ENCODE peak calls at places on chromosome X, in six cellular contexts. One of them, this sample, is unnamed.

GRCh38 chrX:136310411-136310810 is 9.6 kb downstream of the ADGRG4 start:
- DNase-seq in neural progenitor cell: no peak
- DNase-seq in CD8-positive, alpha-beta memory T cell: no peak
- DNase-seq in tibial artery: no peak
- DNase-seq in GM23248: peak
- DNase-seq in fibroblast of the aortic adventitia: peak
- DNase-seq in this sample: no peak

GRCh38 chrX:53356186-53356585 is 66.3 kb downstream of the SMC1A start:
- DNase-seq in CD8-positive, alpha-beta memory T cell: no peak
- DNase-seq in tibial artery: no peak
- DNase-seq in fibroblast of the aortic adventitia: no peak
- DNase-seq in GM23248: peak
- DNase-seq in neural progenitor cell: peak
- DNase-seq in this sample: peak

GRCh38 chrX:69285401-69285871 is 120.2 kb upstream of the PJA1 start:
- DNase-seq in neural progenitor cell: peak
- DNase-seq in CD8-positive, alpha-beta memory T cell: no peak
- DNase-seq in tibial artery: no peak
- DNase-seq in fibroblast of the aortic adventitia: peak
- DNase-seq in GM23248: peak
- DNase-seq in this sample: no peak

GRCh38 chrX:42748067-42748850 is 29.7 kb downstream of the PPP1R2C start:
- DNase-seq in CD8-positive, alpha-beta memory T cell: no peak
- DNase-seq in tibial artery: no peak
- DNase-seq in neural progenitor cell: no peak
- DNase-seq in GM23248: no peak
- DNase-seq in fibroblast of the aortic adventitia: peak
- DNase-seq in this sample: no peak

GRCh38 chrX:140432328-140433025 is 72.4 kb downstream of the SOX3 start:
- DNase-seq in GM23248: peak
- DNase-seq in neural progenitor cell: no peak
- DNase-seq in CD8-positive, alpha-beta memory T cell: no peak
- DNase-seq in tibial artery: peak
- DNase-seq in fibroblast of the aortic adventitia: peak
- DNase-seq in this sample: no peak

GRCh38 chrX:120310861-120311631 is at the start of gene TMEM255A:
- DNase-seq in CD8-positive, alpha-beta memory T cell: no peak
- DNase-seq in neural progenitor cell: peak
- DNase-seq in fibroblast of the aortic adventitia: no peak
- DNase-seq in tibial artery: no peak
- DNase-seq in GM23248: peak
- DNase-seq in this sample: peak

GRCh38 chrX:44012484-44013096 is 39.4 kb upstream of the NDP start:
- DNase-seq in CD8-positive, alpha-beta memory T cell: peak
- DNase-seq in GM23248: peak
- DNase-seq in tibial artery: peak
- DNase-seq in fibroblast of the aortic adventitia: peak
- DNase-seq in neural progenitor cell: no peak
- DNase-seq in this sample: no peak

GRCh38 chrX:47361538-47362511 is 8.6 kb upstream of the ZNF157 start:
- DNase-seq in tibial artery: peak
- DNase-seq in GM23248: peak
- DNase-seq in neural progenitor cell: peak
- DNase-seq in fibroblast of the aortic adventitia: peak
- DNase-seq in CD8-positive, alpha-beta memory T cell: peak
- DNase-seq in this sample: peak

GRCh38 chrX:11557120-11557519 is 108.6 kb downstream of the ARHGAP6 start:
- DNase-seq in neural progenitor cell: no peak
- DNase-seq in tibial artery: no peak
- DNase-seq in GM23248: peak
- DNase-seq in fibroblast of the aortic adventitia: peak
- DNase-seq in CD8-positive, alpha-beta memory T cell: no peak
- DNase-seq in this sample: no peak

GRCh38 chrX:46681849-46682248 is 77.1 kb downstream of the SLC9A7 start:
- DNase-seq in fibroblast of the aortic adventitia: no peak
- DNase-seq in tibial artery: no peak
- DNase-seq in CD8-positive, alpha-beta memory T cell: no peak
- DNase-seq in GM23248: peak
- DNase-seq in neural progenitor cell: no peak
- DNase-seq in this sample: no peak

GRCh38 chrX:21166302-21166982 is 207.8 kb upstream of the CNKSR2 start:
- DNase-seq in GM23248: peak
- DNase-seq in fibroblast of the aortic adventitia: peak
- DNase-seq in tibial artery: no peak
- DNase-seq in neural progenitor cell: no peak
- DNase-seq in CD8-positive, alpha-beta memory T cell: no peak
- DNase-seq in this sample: no peak

GRCh38 chrX:51803833-51804232 is 60.6 kb downstream of the GSPT2 start:
- DNase-seq in neural progenitor cell: no peak
- DNase-seq in CD8-positive, alpha-beta memory T cell: no peak
- DNase-seq in tibial artery: no peak
- DNase-seq in fibroblast of the aortic adventitia: peak
- DNase-seq in GM23248: no peak
- DNase-seq in this sample: no peak

GRCh38 chrX:16643160-16643559 is 6.8 kb upstream of the S100G start:
- DNase-seq in tibial artery: no peak
- DNase-seq in neural progenitor cell: no peak
- DNase-seq in fibroblast of the aortic adventitia: peak
- DNase-seq in CD8-positive, alpha-beta memory T cell: no peak
- DNase-seq in GM23248: peak
- DNase-seq in this sample: no peak

GRCh38 chrX:107684956-107685385 is 56.7 kb downstream of the PRPS1 start:
- DNase-seq in CD8-positive, alpha-beta memory T cell: no peak
- DNase-seq in GM23248: no peak
- DNase-seq in fibroblast of the aortic adventitia: peak
- DNase-seq in tibial artery: peak
- DNase-seq in neural progenitor cell: no peak
- DNase-seq in this sample: no peak
- H3K4me3 ChIP-seq in CD8-positive, alpha-beta memory T cell: no peak
- H3K4me3 ChIP-seq in GM23248: no peak
- H3K4me3 ChIP-seq in fibroblast of the aortic adventitia: no peak
- H3K4me3 ChIP-seq in tibial artery: no peak
- H3K4me3 ChIP-seq in neural progenitor cell: no peak
- H3K4me3 ChIP-seq in this sample: no peak

DNA sequence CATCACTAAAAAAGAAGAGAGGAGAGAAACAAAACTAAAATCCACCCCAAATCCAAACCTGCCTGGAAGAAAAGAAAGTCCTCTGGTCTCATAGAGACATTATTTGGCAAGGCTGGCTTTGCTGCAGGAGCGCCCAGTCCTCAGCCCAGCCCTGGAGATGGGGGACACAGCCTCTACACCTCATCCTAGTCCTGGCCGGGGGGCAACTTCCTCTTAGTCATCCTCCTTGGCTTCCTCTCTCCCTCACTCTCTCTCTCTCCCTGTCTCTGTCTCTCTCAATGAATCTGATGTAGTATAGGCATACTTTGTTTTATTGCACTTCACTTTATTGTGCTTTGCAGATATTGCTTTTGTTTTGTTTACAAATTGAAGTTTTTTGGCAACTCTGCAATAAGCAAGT is 55.8 kb upstream of the MAGEB10 start:
- DNase-seq in fibroblast of the aortic adventitia: no peak
- DNase-seq in tibial artery: no peak
- DNase-seq in GM23248: no peak
- DNase-seq in neural progenitor cell: no peak
- DNase-seq in CD8-positive, alpha-beta memory T cell: no peak
- DNase-seq in this sample: no peak
- H3K4me3 ChIP-seq in fibroblast of the aortic adventitia: no peak
- H3K4me3 ChIP-seq in tibial artery: no peak
- H3K4me3 ChIP-seq in GM23248: no peak
- H3K4me3 ChIP-seq in neural progenitor cell: no peak
- H3K4me3 ChIP-seq in CD8-positive, alpha-beta memory T cell: no peak
- H3K4me3 ChIP-seq in this sample: no peak

GRCh38 chrX:64843224-64843623 is 133.0 kb downstream of the ZC4H2 start:
- DNase-seq in CD8-positive, alpha-beta memory T cell: no peak
- DNase-seq in fibroblast of the aortic adventitia: no peak
- DNase-seq in tibial artery: no peak
- DNase-seq in neural progenitor cell: no peak
- DNase-seq in GM23248: no peak
- DNase-seq in this sample: no peak
- H3K4me3 ChIP-seq in CD8-positive, alpha-beta memory T cell: peak
- H3K4me3 ChIP-seq in fibroblast of the aortic adventitia: no peak
- H3K4me3 ChIP-seq in tibial artery: no peak
- H3K4me3 ChIP-seq in neural progenitor cell: no peak
- H3K4me3 ChIP-seq in GM23248: no peak
- H3K4me3 ChIP-seq in this sample: no peak

DNA sequence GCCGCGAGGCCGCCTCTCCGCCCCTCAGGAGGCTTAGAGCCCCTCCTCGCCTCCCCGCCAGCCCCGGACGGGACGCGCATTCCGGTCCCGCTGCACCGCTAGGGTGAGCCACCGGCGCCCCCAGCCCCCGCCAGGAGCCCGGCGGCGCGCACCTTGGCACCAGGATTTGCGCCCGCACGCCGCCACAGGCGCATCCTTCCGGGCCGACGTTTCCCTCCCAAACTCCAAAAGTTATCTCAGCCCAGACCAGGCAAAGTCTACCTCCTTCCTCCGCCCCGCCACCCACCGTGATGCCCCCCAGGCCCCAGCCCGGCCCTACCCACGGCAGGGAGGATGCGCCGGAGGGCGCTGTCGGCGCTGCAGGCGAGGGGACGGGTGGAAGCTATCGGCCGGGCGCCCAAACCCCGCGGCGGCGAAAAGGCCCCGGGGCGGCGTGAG is 538 bp downstream of the SCML2 start:
- DNase-seq in neural progenitor cell: peak
- DNase-seq in CD8-positive, alpha-beta memory T cell: peak
- DNase-seq in tibial artery: no peak
- DNase-seq in GM23248: peak
- DNase-seq in fibroblast of the aortic adventitia: no peak
- DNase-seq in this sample: peak
- H3K4me3 ChIP-seq in neural progenitor cell: peak
- H3K4me3 ChIP-seq in CD8-positive, alpha-beta memory T cell: no peak
- H3K4me3 ChIP-seq in tibial artery: peak
- H3K4me3 ChIP-seq in GM23248: peak
- H3K4me3 ChIP-seq in fibroblast of the aortic adventitia: peak
- H3K4me3 ChIP-seq in this sample: peak

DNA sequence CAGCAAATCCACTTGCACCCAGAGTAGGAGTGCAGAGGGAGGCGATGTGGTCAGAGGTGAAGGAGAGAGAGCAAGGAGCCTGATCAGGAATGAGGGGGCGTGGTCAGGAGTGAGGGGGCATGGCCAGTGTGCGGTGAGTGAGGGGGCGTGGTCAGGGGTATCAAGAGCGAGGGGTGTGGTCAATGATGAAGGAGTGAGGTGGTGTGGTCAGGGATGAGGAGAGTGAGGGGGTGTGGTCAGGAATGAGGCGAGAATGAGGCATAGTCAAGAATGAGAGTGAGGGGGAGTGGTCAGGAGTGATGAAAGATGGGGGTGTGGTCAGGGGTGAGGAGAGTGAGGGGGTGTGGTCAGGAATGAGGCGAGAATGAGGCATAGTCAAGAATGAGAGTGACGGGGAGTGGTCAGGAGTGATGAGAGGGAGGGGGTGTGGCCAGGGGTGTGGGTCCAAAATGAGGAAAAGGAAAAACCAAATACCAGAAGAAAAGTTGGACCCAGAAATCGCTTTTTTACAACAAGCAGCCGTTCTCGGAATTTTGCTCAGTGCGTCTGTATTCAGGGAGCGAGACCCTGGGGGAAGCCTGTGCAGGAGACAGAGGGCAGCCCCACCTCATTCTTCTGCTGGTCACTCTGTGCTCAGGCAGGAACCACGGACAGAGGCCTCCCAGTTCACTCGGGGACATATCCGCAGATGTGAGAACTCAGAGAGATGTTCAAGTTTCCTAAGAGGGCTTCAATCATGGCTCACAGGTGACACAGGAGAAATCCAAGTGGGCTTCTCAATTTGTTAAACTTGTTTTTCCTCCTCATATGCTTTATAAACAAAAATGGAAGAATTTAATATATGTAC is 47.5 kb downstream of the MAGEA1 start:
- DNase-seq in neural progenitor cell: peak
- DNase-seq in GM23248: peak
- DNase-seq in CD8-positive, alpha-beta memory T cell: no peak
- DNase-seq in fibroblast of the aortic adventitia: peak
- DNase-seq in tibial artery: no peak
- DNase-seq in this sample: peak
- H3K4me3 ChIP-seq in neural progenitor cell: peak
- H3K4me3 ChIP-seq in GM23248: no peak
- H3K4me3 ChIP-seq in CD8-positive, alpha-beta memory T cell: no peak
- H3K4me3 ChIP-seq in fibroblast of the aortic adventitia: no peak
- H3K4me3 ChIP-seq in tibial artery: no peak
- H3K4me3 ChIP-seq in this sample: no peak

GRCh38 chrX:15601932-15602331 is 1.2 kb upstream of the ACE2 start:
- DNase-seq in tibial artery: no peak
- DNase-seq in CD8-positive, alpha-beta memory T cell: no peak
- DNase-seq in GM23248: no peak
- DNase-seq in neural progenitor cell: no peak
- DNase-seq in fibroblast of the aortic adventitia: no peak
- DNase-seq in this sample: no peak

GRCh38 chrX:15602761-15603160 is 2.0 kb upstream of the ACE2 start:
- DNase-seq in neural progenitor cell: no peak
- DNase-seq in CD8-positive, alpha-beta memory T cell: no peak
- DNase-seq in tibial artery: no peak
- DNase-seq in GM23248: no peak
- DNase-seq in fibroblast of the aortic adventitia: no peak
- DNase-seq in this sample: no peak

GRCh38 chrX:15607067-15607466 is 6.3 kb upstream of the ACE2 start:
- DNase-seq in CD8-positive, alpha-beta memory T cell: no peak
- DNase-seq in tibial artery: no peak
- DNase-seq in neural progenitor cell: no peak
- DNase-seq in fibroblast of the aortic adventitia: no peak
- DNase-seq in GM23248: no peak
- DNase-seq in this sample: no peak

GRCh38 chrX:15605233-15605632 is 4.5 kb upstream of the ACE2 start:
- DNase-seq in CD8-positive, alpha-beta memory T cell: no peak
- DNase-seq in fibroblast of the aortic adventitia: no peak
- DNase-seq in tibial artery: no peak
- DNase-seq in neural progenitor cell: no peak
- DNase-seq in GM23248: no peak
- DNase-seq in this sample: no peak

DNA sequence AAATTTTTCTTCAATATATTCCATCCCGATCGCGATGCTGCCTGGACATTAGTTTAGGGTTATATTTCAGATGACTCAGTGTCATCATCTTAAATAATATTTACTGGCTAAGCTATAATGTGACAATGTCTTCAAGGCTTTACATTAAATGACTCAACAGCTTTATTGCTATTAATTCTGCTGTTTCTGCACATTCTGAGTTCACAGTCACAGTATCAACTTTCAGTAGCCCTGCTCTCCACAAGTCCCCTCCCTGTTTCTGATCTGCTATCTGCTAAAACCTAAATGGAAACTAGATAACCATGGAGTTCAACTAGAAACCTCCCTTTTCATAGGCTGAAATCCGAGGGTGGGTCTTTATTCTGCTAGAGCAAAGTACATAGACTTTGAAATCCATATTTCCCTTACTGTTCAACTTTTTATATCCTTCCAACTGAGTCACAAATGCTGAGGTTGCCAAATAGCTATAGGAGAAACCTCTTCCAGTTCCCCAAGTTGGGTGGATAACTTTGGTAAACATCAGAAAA is 5.4 kb upstream of the ACE2 start:
- DNase-seq in neural progenitor cell: no peak
- DNase-seq in fibroblast of the aortic adventitia: no peak
- DNase-seq in tibial artery: no peak
- DNase-seq in GM23248: no peak
- DNase-seq in CD8-positive, alpha-beta memory T cell: no peak
- DNase-seq in this sample: no peak
- H3K4me3 ChIP-seq in neural progenitor cell: no peak
- H3K4me3 ChIP-seq in fibroblast of the aortic adventitia: no peak
- H3K4me3 ChIP-seq in tibial artery: no peak
- H3K4me3 ChIP-seq in GM23248: no peak
- H3K4me3 ChIP-seq in CD8-positive, alpha-beta memory T cell: no peak
- H3K4me3 ChIP-seq in this sample: no peak